ENCODE peak calls at places on chromosomes 12 and 14, in ten cellular contexts. R is naive thymus-derived CD8-positive, alpha-beta T cell; Y is GM10248; X is LHCN-M2; F is fibroblast of pulmonary artery; K is posterior cingulate gyrus; Z is HT1080; W is GOT3; P is NCI-H774; U is NCI-H1105 treated with DMSO at 0.1 percent for 48 hours. T is an unnamed sample.

GRCh38 chr12:103799504-103800251 is 41.4 kb downstream of the NT5DC3 start:
- DNase-seq in R (no peak), Y (no peak), X (peak), F (peak), K (no peak), Z (peak), W (no peak), P (peak), U (peak), T (peak)

GRCh38 chr12:25994252-25994651 is 35.8 kb downstream of the RASSF8 start:
- DNase-seq in R (no peak), Y (no peak), X (peak), F (peak), K (no peak), Z (peak), W (no peak), P (no peak), U (no peak), T (no peak)

GRCh38 chr14:75558440-75558839 is 20.0 kb upstream of the FLVCR2 start:
- DNase-seq in R (no peak), Y (no peak), X (peak), F (no peak), K (no peak), Z (no peak), W (no peak), P (no peak), U (no peak), T (no peak)

GRCh38 chr12:117331691-117332090 is 29.7 kb downstream of the NOS1 start:
- DNase-seq in R (no peak), Y (no peak), X (no peak), F (no peak), K (no peak), Z (no peak), W (no peak), P (no peak), U (no peak), T (no peak)

GRCh38 chr14:96167224-96168148 is 37.2 kb upstream of the BDKRB2 start:
- DNase-seq in R (no peak), Y (no peak), X (peak), F (peak), K (no peak), Z (peak), W (no peak), P (peak), U (no peak), T (no peak)

GRCh38 chr14:72962829-72963312 is 36.6 kb downstream of the DCAF4 start:
- DNase-seq in R (no peak), Y (no peak), X (peak), F (peak), K (no peak), Z (peak), W (peak), P (peak), U (peak), T (peak)

GRCh38 chr12:128795530-128796361 is 28.0 kb downstream of the SLC15A4 start:
- DNase-seq in R (no peak), Y (no peak), X (no peak), F (no peak), K (no peak), Z (no peak), W (no peak), P (no peak), U (no peak), T (no peak)

GRCh38 chr12:130879212-130879686 is 7.4 kb downstream of the RAN start:
- DNase-seq in R (no peak), Y (peak), X (no peak), F (no peak), K (no peak), Z (no peak), W (no peak), P (no peak), U (no peak), T (no peak)

GRCh38 chr12:109165599-109165998 is 49.2 kb downstream of the ACACB start:
- DNase-seq in R (no peak), Y (no peak), X (no peak), F (no peak), K (no peak), Z (peak), W (no peak), P (no peak), U (no peak), T (no peak)

GRCh38 chr12:51262758-51263177 is 7.4 kb downstream of the SMAGP start:
- DNase-seq in R (no peak), Y (no peak), X (peak), F (peak), K (no peak), Z (peak), W (peak), P (no peak), U (no peak), T (peak)

T was measured in NCI-H2227 treated with DMSO at 0.1 percent for 48 hours.